ENCODE peak calls at places on chromosomes 2 and 18, in ten cellular contexts. R is Caco-2, I is tibial nerve, P is RWPE2, L is pancreas, K is fibroblast of lung, Y is right lobe of liver, D is small intestine, X is ovary, U is IMR-90. J is an unnamed sample. For H3K9me3 and H3K4me1, the result is how much of the 10 kb centered on the place peaks cover.

GRCh38 chr2:143852748-143853147 is 667.2 kb downstream of the ZEB2 start:
- DNase-seq in R (peak), I (no peak), P (no peak), L (no peak), K (no peak), Y (no peak), D (no peak), X (no peak), U (no peak), J (no peak)

GRCh38 chr2:179141206-179141605 is 91.3 kb upstream of the CCDC141 start:
- DNase-seq in R (no peak), I (no peak), P (no peak), L (no peak), K (no peak), Y (no peak), D (no peak), X (no peak), U (no peak), J (no peak)

GRCh38 chr2:191899442-191899841 is 52.6 kb upstream of the CAVIN2 start:
- DNase-seq in R (no peak), I (no peak), P (no peak), L (no peak), K (peak), Y (no peak), D (no peak), X (no peak), U (peak), J (no peak)

GRCh38 chr2:65722028-65722427 is 289.6 kb upstream of the SPRED2 start:
- DNase-seq in R (peak), I (peak), P (no peak), L (no peak), K (peak), Y (peak), D (no peak), X (peak), U (peak), J (no peak)

GRCh38 chr2:174740718-174741117 is 23.6 kb downstream of the CHRNA1 start:
- DNase-seq in R (no peak), I (no peak), P (no peak), L (no peak), K (no peak), Y (no peak), D (no peak), X (no peak), U (no peak), J (no peak)

GRCh38 chr2:209638346-209638745 is 133.3 kb upstream of the UNC80 start:
- DNase-seq in R (no peak), I (no peak), P (no peak), L (no peak), K (peak), Y (no peak), D (no peak), X (no peak), U (peak), J (no peak)

GRCh38 chr18:60248563-60249330 is 123.8 kb downstream of the MC4R start:
- DNase-seq in R (no peak), I (no peak), P (no peak), L (no peak), K (no peak), Y (no peak), D (no peak), X (no peak), U (no peak), J (no peak)

GRCh38 chr18:55090566-55091187 is 131.4 kb upstream of the CCDC68 start:
- DNase-seq in R (no peak), I (no peak), P (no peak), L (no peak), K (peak), Y (no peak), D (no peak), X (no peak), U (peak), J (no peak)

GRCh38 chr2:56267412-56267788 is 83.6 kb downstream of the CCDC85A start:
- DNase-seq in R (no peak), I (no peak), P (no peak), L (no peak), K (no peak), Y (no peak), D (no peak), X (no peak), U (no peak), J (no peak)

GRCh38 chr2:5697554-5697953 is 5.4 kb downstream of the SOX11 start:
- DNase-seq in R (no peak), I (no peak), P (no peak), L (no peak), K (no peak), Y (no peak), D (no peak), X (no peak), U (no peak), J (no peak)

GRCh38 chr2:16155351-16156145 is 215.2 kb downstream of the MYCN start:
- DNase-seq in R (no peak), I (no peak), P (no peak), L (no peak), K (no peak), Y (no peak), D (no peak), X (no peak), U (no peak), J (no peak)

GRCh38 chr2:96642564-96643350 is at the start of gene FER1L5:
- DNase-seq in R (no peak), I (no peak), P (no peak), L (no peak), K (peak), Y (no peak), D (peak), X (peak), U (peak), J (no peak)

GRCh38 chr2:119482481-119483394 is 41.5 kb downstream of the SCTR start:
- DNase-seq in R (peak), I (no peak), P (no peak), L (no peak), K (no peak), Y (no peak), D (no peak), X (no peak), U (no peak), J (no peak)

GRCh38 chr2:21643180-21643579 is 519.4 kb downstream of the TDRD15 start:
- DNase-seq in R (no peak), I (no peak), P (no peak), L (no peak), K (peak), Y (no peak), D (no peak), X (no peak), U (peak), J (no peak)

GRCh38 chr2:185984670-185985069 is 246.1 kb downstream of the FSIP2 start:
- DNase-seq in R (no peak), I (no peak), P (no peak), L (no peak), K (peak), Y (no peak), D (no peak), X (no peak), U (no peak), J (no peak)

GRCh38 chr2:133326651-133327397 is 241.4 kb downstream of the NCKAP5 start:
- DNase-seq in R (no peak), I (no peak), P (no peak), L (no peak), K (peak), Y (no peak), D (no peak), X (no peak), U (peak), J (no peak)

GRCh38 chr2:26846881-26847662 is 860 bp upstream of the DPYSL5 start:
- DNase-seq in R (peak), I (no peak), P (no peak), L (peak), K (no peak), Y (no peak), D (no peak), X (no peak), U (no peak), J (no peak)

GRCh38 chr2:26846334-26846863 is 1.5 kb upstream of the DPYSL5 start:
- DNase-seq in R (peak), I (no peak), P (no peak), L (peak), K (peak), Y (peak), D (peak), X (peak), U (peak), J (peak)

GRCh38 chr2:26849056-26850001 is 1.4 kb downstream of the DPYSL5 start:
- DNase-seq in R (peak), I (no peak), P (no peak), L (peak), K (no peak), Y (no peak), D (no peak), X (no peak), U (no peak), J (no peak)

GRCh38 chr2:26848336-26849055 is 564 bp downstream of the DPYSL5 start:
- DNase-seq in R (peak), I (no peak), P (no peak), L (peak), K (no peak), Y (no peak), D (no peak), X (peak), U (no peak), J (no peak)

DNA sequence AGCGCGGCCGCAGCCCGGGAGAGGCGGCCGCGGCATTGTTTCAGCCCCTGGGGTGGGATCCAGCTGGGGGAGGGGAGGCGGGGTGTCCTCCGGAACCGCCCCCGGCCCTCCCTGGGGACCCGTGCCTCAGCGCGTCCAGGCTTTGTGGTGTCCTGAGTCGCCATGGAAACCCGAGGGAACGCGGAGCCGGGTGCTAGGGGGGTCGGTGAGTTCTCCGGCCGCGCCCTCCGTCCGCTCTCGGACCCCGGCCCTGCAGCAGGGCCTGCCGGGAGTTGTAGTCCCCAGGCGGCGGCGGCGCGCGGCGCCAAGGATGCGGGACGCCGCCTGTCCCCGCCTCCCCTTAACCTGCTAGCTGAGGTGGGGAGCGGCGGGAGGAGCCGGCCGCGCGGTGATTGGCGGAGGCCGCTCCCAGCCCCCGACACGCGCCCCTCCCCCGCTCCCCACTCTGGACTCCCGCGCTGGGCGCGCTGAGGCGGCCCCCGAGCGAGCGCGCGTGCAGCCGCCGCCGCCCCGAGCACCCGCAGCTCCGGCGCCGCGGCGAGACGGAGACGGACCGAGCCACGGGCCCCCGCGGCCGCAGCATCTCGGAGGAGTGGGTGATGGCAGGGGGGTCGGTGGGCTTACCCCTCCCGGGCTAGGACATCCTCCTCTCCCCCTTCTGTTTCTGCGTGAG is at the start of gene DPYSL5:
- DNase-seq in R (peak), I (no peak), P (no peak), L (peak), K (no peak), Y (no peak), D (no peak), X (peak), U (no peak), J (peak)
- H3K4me3 ChIP-seq in R (peak), I (peak), P (peak), L (peak), K (no peak), Y (no peak), D (peak), X (peak), U (no peak), J (no peak)

GRCh38 chr2:222297600-222297935 is 1.2 kb downstream of the PAX3 start:
- DNase-seq in R (no peak), I (no peak), P (no peak), L (no peak), K (no peak), Y (no peak), D (no peak), X (no peak), U (no peak), J (no peak)
- H3K9me3 ChIP-seq in R (under half), I (under half), P (under half), L (under half), K (under half), Y (under half), D (under half), X (under half), U (under half), J (under half)

GRCh38 chr2:27798948-27799645 is 27.6 kb downstream of the MRPL33 start:
- DNase-seq in R (peak), I (no peak), P (peak), L (no peak), K (peak), Y (no peak), D (no peak), X (no peak), U (peak), J (no peak)

GRCh38 chr2:27796991-27797752 is 25.7 kb downstream of the MRPL33 start:
- DNase-seq in R (no peak), I (no peak), P (no peak), L (no peak), K (no peak), Y (no peak), D (no peak), X (no peak), U (no peak), J (no peak)

GRCh38 chr2:27798476-27798875 is 27.0 kb downstream of the MRPL33 start:
- DNase-seq in R (no peak), I (no peak), P (no peak), L (no peak), K (no peak), Y (no peak), D (no peak), X (no peak), U (no peak), J (no peak)

GRCh38 chr2:27800856-27801255 is 29.3 kb downstream of the MRPL33 start:
- DNase-seq in R (no peak), I (no peak), P (no peak), L (no peak), K (no peak), Y (no peak), D (no peak), X (no peak), U (no peak), J (no peak)

GRCh38 chr2:27799646-27800010 is 28.1 kb downstream of the MRPL33 start:
- DNase-seq in R (no peak), I (no peak), P (no peak), L (no peak), K (no peak), Y (no peak), D (no peak), X (no peak), U (no peak), J (no peak)
- H3K4me1 ChIP-seq in R (under half), I (under half), P (under half), L (under half), K (under half), Y (under half), D (under half), X (under half), U (under half), J (under half)

GRCh38 chr2:39733070-39733674 is 45.9 kb downstream of the THUMPD2 start:
- DNase-seq in R (no peak), I (no peak), P (no peak), L (no peak), K (peak), Y (no peak), D (no peak), X (no peak), U (no peak), J (no peak)
- H3K4me3 ChIP-seq in R (no peak), I (no peak), P (no peak), L (no peak), K (no peak), Y (no peak), D (no peak), X (no peak), U (no peak), J (no peak)

GRCh38 chr2:89781962-89782361 is 1090.5 kb downstream of the RPIA start:
- DNase-seq in R (no peak), I (no peak), P (no peak), L (no peak), K (no peak), Y (no peak), D (no peak), X (no peak), U (no peak), J (no peak)

GRCh38 chr2:89780318-89780717 is 1088.8 kb downstream of the RPIA start:
- DNase-seq in R (no peak), I (no peak), P (no peak), L (no peak), K (no peak), Y (no peak), D (no peak), X (no peak), U (no peak), J (no peak)

DNA sequence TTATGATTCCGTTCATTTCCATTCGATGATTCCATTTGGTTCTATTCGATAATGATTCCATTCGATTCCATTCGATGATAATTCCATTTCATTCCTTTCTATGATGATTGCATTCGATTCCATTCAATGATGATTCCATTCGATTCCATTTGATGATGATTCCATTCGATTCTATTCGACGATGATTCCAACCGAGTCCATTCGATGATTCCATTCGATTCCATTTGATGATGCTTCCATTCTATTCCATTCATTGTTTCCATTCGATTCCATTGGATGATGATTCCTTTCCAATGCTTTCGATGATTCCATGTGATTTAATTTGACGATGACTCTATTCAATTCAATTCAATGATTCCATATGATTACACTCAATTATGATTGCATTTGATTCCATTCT is 1093.5 kb downstream of the RPIA start:
- DNase-seq in R (no peak), I (no peak), P (no peak), L (no peak), K (no peak), Y (no peak), D (no peak), X (no peak), U (no peak), J (no peak)
- H3K9me3 ChIP-seq in R (under half), I (under half), P (under half), L (under half), K (under half), Y (half or more), D (under half), X (under half), U (under half), J (under half)

GRCh38 chr2:241677392-241677791 is 9.2 kb downstream of the DTYMK start:
- DNase-seq in R (no peak), I (no peak), P (peak), L (no peak), K (no peak), Y (no peak), D (no peak), X (no peak), U (no peak), J (no peak)

GRCh38 chr2:241680044-241680443 is 6.6 kb downstream of the DTYMK start:
- DNase-seq in R (no peak), I (no peak), P (no peak), L (no peak), K (no peak), Y (no peak), D (no peak), X (no peak), U (no peak), J (no peak)

GRCh38 chr2:241678307-241678706 is 8.3 kb downstream of the DTYMK start:
- DNase-seq in R (no peak), I (no peak), P (no peak), L (no peak), K (no peak), Y (no peak), D (no peak), X (no peak), U (no peak), J (no peak)

GRCh38 chr2:241678784-241679540 is 7.7 kb downstream of the DTYMK start:
- DNase-seq in R (no peak), I (no peak), P (no peak), L (no peak), K (no peak), Y (no peak), D (no peak), X (no peak), U (no peak), J (no peak)

GRCh38 chr2:241680827-241681599 is 5.6 kb downstream of the DTYMK start:
- DNase-seq in R (no peak), I (no peak), P (no peak), L (no peak), K (peak), Y (no peak), D (no peak), X (peak), U (peak), J (no peak)
- H3K4me1 ChIP-seq in R (under half), I (under half), P (under half), L (under half), K (under half), Y (under half), D (under half), X (under half), U (under half), J (under half)

DNA sequence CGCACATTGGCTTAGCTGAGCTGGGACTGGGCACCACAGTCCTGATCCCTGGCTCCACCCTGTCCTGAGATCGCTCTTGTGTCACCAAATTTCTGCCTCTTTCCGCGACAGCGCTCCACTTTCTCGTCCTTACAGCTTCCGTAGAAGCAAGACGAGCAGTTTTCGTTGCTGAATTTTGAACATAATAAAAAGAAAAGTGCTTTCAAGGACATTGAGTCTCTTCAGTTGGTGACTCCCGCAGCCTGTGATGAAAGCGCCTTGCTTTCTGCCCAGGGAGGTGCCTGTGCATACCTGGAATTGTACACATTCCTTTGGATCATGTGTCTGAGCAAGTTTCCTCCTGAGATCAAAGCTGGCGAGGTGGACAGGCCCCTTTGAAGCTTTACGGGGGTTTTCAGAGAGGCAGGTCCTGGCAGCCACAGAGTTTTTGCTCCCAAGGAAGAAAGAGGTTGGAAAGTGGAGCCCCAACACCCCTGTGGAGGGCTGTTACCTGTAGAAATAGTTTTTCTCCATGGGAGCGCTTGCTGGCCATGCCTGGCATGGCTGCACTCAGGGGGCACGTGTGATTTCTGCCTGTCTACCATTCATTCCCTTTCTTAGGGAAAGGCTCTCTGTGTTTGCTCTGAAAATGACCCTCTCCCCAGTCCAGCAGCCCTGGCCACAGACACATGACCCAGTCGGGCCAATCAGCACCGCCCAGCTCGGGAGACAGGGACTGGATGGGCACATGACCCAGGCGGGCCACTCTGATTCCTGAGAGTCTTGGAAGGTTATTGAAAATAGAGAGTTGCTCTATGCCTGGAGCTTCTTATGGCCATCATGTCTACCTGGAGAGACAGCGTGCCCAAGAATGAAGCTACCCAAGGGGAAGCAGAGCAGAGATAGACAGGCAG is 115.6 kb upstream of the OTOS start:
- DNase-seq in R (peak), I (no peak), P (peak), L (no peak), K (peak), Y (peak), D (no peak), X (no peak), U (no peak), J (no peak)
- H3K4me3 ChIP-seq in R (peak), I (no peak), P (peak), L (peak), K (no peak), Y (no peak), D (no peak), X (no peak), U (no peak), J (no peak)

GRCh38 chr18:36050479-36050878 is 16.9 kb downstream of the RPRD1A start:
- DNase-seq in R (no peak), I (no peak), P (no peak), L (no peak), K (no peak), Y (no peak), D (no peak), X (no peak), U (no peak), J (no peak)
- H3K9me3 ChIP-seq in R (under half), I (under half), P (under half), L (under half), K (under half), Y (under half), D (under half), X (under half), U (under half), J (under half)

GRCh38 chr18:48831802-48832201 is 119.0 kb downstream of the SMAD7 start:
- DNase-seq in R (no peak), I (no peak), P (no peak), L (peak), K (no peak), Y (peak), D (no peak), X (no peak), U (no peak), J (no peak)
- H3K4me1 ChIP-seq in R (under half), I (under half), P (under half), L (under half), K (under half), Y (under half), D (under half), X (under half), U (under half), J (half or more)